ENCODE peak calls at places on chromosomes 7 and 10, in five cellular contexts. B is T-cell; A is Jurkat, Clone E6-1; O is left ventricle myocardium inferior; P is A172. Q is an unnamed sample.

GRCh38 chr7:78002715-78003114 is 204.1 kb downstream of the PHTF2 start:
- DNase-seq in B (no peak), A (no peak), O (no peak), P (no peak), Q (no peak)

GRCh38 chr10:293636-294035 is 158.4 kb downstream of the ZMYND11 start:
- DNase-seq in B (no peak), A (no peak), O (no peak), P (no peak), Q (no peak)

GRCh38 chr10:100743626-100744135 is 1.7 kb upstream of the PAX2 start:
- DNase-seq in B (no peak), A (peak), O (no peak), P (peak), Q (peak)

GRCh38 chr10:100014129-100014762 is 4.5 kb upstream of the DNMBP start:
- DNase-seq in B (no peak), A (no peak), O (no peak), P (no peak), Q (no peak)

GRCh38 chr7:11716185-11716584 is 115.8 kb downstream of the THSD7A start:
- DNase-seq in B (no peak), A (no peak), O (peak), P (peak), Q (peak)

GRCh38 chr7:144731661-144732060 is 104.2 kb downstream of the TPK1 start:
- DNase-seq in B (no peak), A (no peak), O (no peak), P (no peak), Q (no peak)

GRCh38 chr7:73557397-73558257 is at the start of gene BCL7B:
- DNase-seq in B (peak), A (peak), O (peak), P (peak), Q (peak)

GRCh38 chr10:54908019-54908418 is 107.0 kb upstream of the PCDH15 start:
- DNase-seq in B (no peak), A (no peak), O (no peak), P (no peak), Q (no peak)

GRCh38 chr7:101690061-101690460 is 61.0 kb upstream of the MYL10 start:
- DNase-seq in B (no peak), A (no peak), O (peak), P (no peak), Q (no peak)

GRCh38 chr7:35482231-35482630 is 212.7 kb downstream of the HERPUD2 start:
- DNase-seq in B (no peak), A (no peak), O (no peak), P (no peak), Q (no peak)

GRCh38 chr10:70693619-70694286 is 21.4 kb downstream of the ADAMTS14 start:
- DNase-seq in B (no peak), A (no peak), O (peak), P (no peak), Q (no peak)